ENCODE peak calls at places on chromosomes 11 and 22, in eight cellular contexts. D is activated CD8-positive, alpha-beta memory T cell treated with anti-CD3 and anti-CD28 coated beads, Interleukin-2, amount 50 U/mL, for 48 hours; X is hypothalamus; C is stomach; Q is activated effector memory CD4-positive, alpha-beta T cell treated with Interleukin-2 at 50 U/mL for 16 hours; F is A172; M is hippocampal formation; I is neural crest cell. E is an unnamed sample.

GRCh38 chr11:45857834-45858492 is 10.7 kb downstream of the CRY2 start:
- DNase-seq in D (no peak), X (no peak), C (peak; percentile 44), Q (no peak), F (peak; percentile 48), M (no peak), I (no peak), E (no peak)

GRCh38 chr11:134069426-134069921 is 602 bp downstream of the JAM3 start:
- DNase-seq in D (no peak), X (no peak), C (no peak), Q (no peak), F (no peak), M (peak; percentile 19), I (peak; percentile 36), E (no peak)

GRCh38 chr11:45847908-45848316 is 637 bp downstream of the CRY2 start:
- DNase-seq in D (no peak), X (no peak), C (peak; percentile 66), Q (no peak), F (peak; percentile 44), M (no peak), I (peak; percentile 16), E (peak; percentile 20)

GRCh38 chr11:74755395-74755995 is 6.8 kb downstream of the RNF169 start:
- DNase-seq in D (no peak), X (no peak), C (no peak), Q (no peak), F (no peak), M (no peak), I (no peak), E (no peak)

GRCh38 chr22:24584871-24585411 is 7.9 kb downstream of the LRRC75B start:
- DNase-seq in D (no peak), X (no peak), C (no peak), Q (no peak), F (no peak), M (no peak), I (no peak), E (no peak)

GRCh38 chr11:71098776-71099175 is 153.6 kb downstream of the SHANK2 start:
- DNase-seq in D (no peak), X (no peak), C (no peak), Q (no peak), F (no peak), M (no peak), I (no peak), E (no peak)

GRCh38 chr11:70473873-70474690 is 75.8 kb downstream of the CTTN start:
- DNase-seq in D (no peak), X (no peak), C (no peak), Q (no peak), F (no peak), M (no peak), I (no peak), E (no peak)

GRCh38 chr11:128715691-128716153 is 21.9 kb downstream of the FLI1 start:
- DNase-seq in D (no peak), X (no peak), C (no peak), Q (no peak), F (peak; percentile 73), M (no peak), I (no peak), E (no peak)

GRCh38 chr11:63882555-63883242 is 34.3 kb downstream of the RCOR2 start:
- DNase-seq in D (no peak), X (no peak), C (no peak), Q (no peak), F (no peak), M (no peak), I (no peak), E (no peak)

GRCh38 chr11:71193431-71193830 is 58.9 kb downstream of the SHANK2 start:
- DNase-seq in D (no peak), X (no peak), C (no peak), Q (no peak), F (no peak), M (no peak), I (no peak), E (no peak)

E was measured in T-helper 1 cell.